ENCODE peak calls at places on chromosome 15, in six cellular contexts. R is AG10803, X is dorsolateral prefrontal cortex, T is GM06990, C is A549, P is mammary epithelial cell. A is an unnamed sample.
A peak's percentile ranks its signal among the peaks of the same experiment; 100 is the strongest.

GRCh38 chr15:56715220-56715619 is 18.1 kb downstream of the ZNF280D start:
- DNase-seq in P (no peak), C (no peak), R (no peak), T (no peak), X (no peak), A (no peak)

GRCh38 chr15:31098953-31099740 is 2.4 kb downstream of the TRPM1 start:
- DNase-seq in R (no peak), C (no peak), X (no peak), P (no peak), T (no peak), A (no peak)

GRCh38 chr15:82873000-82873680 is 63.7 kb downstream of the WHAMM start:
- DNase-seq in X (no peak), T (no peak), C (no peak), R (no peak), P (no peak), A (no peak)

GRCh38 chr15:51281368-51281967 is 56.9 kb downstream of the CYP19A1 start:
- DNase-seq in R (peak; percentile 44), X (peak; percentile 79), P (peak; percentile 24), T (peak; percentile 29), C (peak; percentile 65), A (no peak)

GRCh38 chr15:80694624-80695098 is 449 bp upstream of the ABHD17C start:
- DNase-seq in R (peak; percentile 48), T (no peak), C (peak; percentile 29), P (peak; percentile 36), X (no peak), A (no peak)

GRCh38 chr15:76208084-76208785 is 103.0 kb downstream of the ETFA start:
- DNase-seq in T (no peak), X (no peak), P (no peak), R (no peak), C (no peak), A (no peak)

GRCh38 chr15:81216411-81216810 is 19.7 kb downstream of the IL16 start:
- DNase-seq in T (no peak), C (no peak), P (no peak), X (no peak), R (peak; percentile 29), A (no peak)

GRCh38 chr15:61079529-61079928 is 149.6 kb downstream of the RORA start:
- DNase-seq in R (no peak), C (no peak), X (no peak), T (no peak), P (no peak), A (no peak)

GRCh38 chr15:90336705-90337141 is 15.4 kb upstream of the ZNF774 start:
- DNase-seq in R (peak; percentile 46), X (no peak), P (peak; percentile 90), T (no peak), C (peak; percentile 69), A (peak; percentile 56)

GRCh38 chr15:49466119-49466518 is 43.1 kb downstream of the FGF7 start:
- DNase-seq in R (no peak), T (no peak), P (no peak), X (no peak), C (no peak), A (no peak)

GRCh38 chr15:49467782-49468181 is 44.7 kb downstream of the FGF7 start:
- DNase-seq in X (no peak), P (no peak), C (no peak), T (no peak), R (peak; percentile 67), A (no peak)

GRCh38 chr15:49471733-49472132 is 48.7 kb downstream of the FGF7 start:
- DNase-seq in X (no peak), C (no peak), P (no peak), R (no peak), T (peak; percentile 12), A (no peak)

GRCh38 chr15:49472338-49472737 is 49.3 kb downstream of the FGF7 start:
- DNase-seq in P (no peak), T (no peak), X (no peak), C (no peak), R (no peak), A (no peak)

DNA sequence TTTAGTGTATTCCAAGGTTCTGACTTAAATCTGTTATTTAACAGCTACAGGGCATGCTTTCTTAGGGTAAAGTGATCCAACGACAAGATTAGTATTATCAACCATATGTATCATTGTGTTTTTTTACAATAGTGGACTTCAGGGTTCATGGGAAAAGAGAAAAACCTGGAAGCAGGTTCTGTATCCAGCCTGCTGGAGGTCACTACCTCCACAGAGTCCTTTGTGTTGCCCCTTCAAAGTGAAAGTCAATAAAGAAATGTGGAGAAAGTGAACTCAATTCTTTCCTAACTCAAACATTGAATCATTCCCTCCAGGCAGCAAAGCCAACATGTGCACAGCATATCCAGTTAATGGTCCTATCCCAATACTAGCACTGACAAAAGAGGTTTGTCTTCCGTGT is 45.4 kb downstream of the FGF7 start:
- DNase-seq in C (no peak), P (peak; percentile 10), R (peak; percentile 72), X (no peak), T (no peak), A (no peak)
- H3K4me3 ChIP-seq in C (no peak overlapping the region), P (no peak overlapping the region), R (peak overlapping the region; percentile 32), X (no peak overlapping the region), T (no peak overlapping the region), A (no peak overlapping the region)

GRCh38 chr15:84819291-84819768 is 2.2 kb downstream of the ALPK3 start:
- DNase-seq in X (no peak), C (peak; percentile 18), P (no peak), R (no peak), T (no peak), A (no peak)
- H3K4me3 ChIP-seq in X (no peak overlapping the region), C (no peak overlapping the region), P (no peak overlapping the region), R (no peak overlapping the region), T (no peak overlapping the region), A (no peak overlapping the region)

GRCh38 chr15:77542491-77543001 is 90.2 kb downstream of the LINGO1 start:
- DNase-seq in C (peak; percentile 37), X (peak; percentile 44), R (peak; percentile 33), T (no peak), P (peak; percentile 68), A (no peak)
- H3K4me3 ChIP-seq in C (peak overlapping the region; percentile 57), X (peak overlapping the region; percentile 60), R (peak overlapping the region; percentile 57), T (peak overlapping the region; percentile 66), P (peak overlapping the region; percentile 43), A (peak overlapping the region; percentile 44)

DNA sequence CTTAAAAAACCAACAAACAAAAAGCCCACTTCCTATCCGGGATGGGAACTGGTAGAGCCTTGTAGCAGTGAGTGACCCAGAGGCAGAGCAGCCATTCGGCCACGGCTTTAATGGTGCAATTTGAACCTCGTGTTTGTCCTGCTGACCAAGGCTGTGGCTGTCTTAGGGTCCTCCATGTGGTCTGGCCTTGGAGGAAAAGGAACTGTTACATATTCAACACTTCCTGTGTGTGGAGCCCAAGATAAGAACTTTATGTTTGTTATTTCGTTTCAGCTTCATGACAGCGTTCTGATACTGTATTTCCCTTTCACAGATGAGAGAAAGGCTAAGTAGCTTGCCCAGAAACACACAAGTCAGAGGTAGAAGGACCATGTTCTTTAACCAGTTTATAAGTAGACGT is 269.8 kb downstream of the SV2B start:
- DNase-seq in R (no peak), X (no peak), P (no peak), T (no peak), C (no peak), A (no peak)
- H3K4me3 ChIP-seq in R (no peak overlapping the region), X (no peak overlapping the region), P (no peak overlapping the region), T (no peak overlapping the region), C (no peak overlapping the region), A (no peak overlapping the region)

GRCh38 chr15:66941231-66941711 is 124.1 kb upstream of the SMAD3 start:
- DNase-seq in T (no peak), P (no peak), R (no peak), C (no peak), X (no peak), A (no peak)
- H3K4me3 ChIP-seq in T (no peak overlapping the region), P (no peak overlapping the region), R (peak overlapping the region; percentile 17), C (no peak overlapping the region), X (no peak overlapping the region), A (no peak overlapping the region)

GRCh38 chr15:68114356-68114755 is 60.2 kb downstream of the PIAS1 start:
- DNase-seq in T (peak; percentile 26), C (no peak), R (peak; percentile 20), X (no peak), P (no peak), A (no peak)

GRCh38 chr15:68113273-68113672 is 59.2 kb downstream of the PIAS1 start:
- DNase-seq in R (peak; percentile 42), X (no peak), P (no peak), C (no peak), T (no peak), A (no peak)

GRCh38 chr15:68112711-68113110 is 58.6 kb downstream of the PIAS1 start:
- DNase-seq in P (peak; percentile 36), R (no peak), X (no peak), T (no peak), C (no peak), A (no peak)

GRCh38 chr15:68114840-68115239 is 60.7 kb downstream of the PIAS1 start:
- DNase-seq in P (no peak), X (no peak), R (no peak), C (no peak), T (no peak), A (no peak)

GRCh38 chr15:68113751-68114150 is 59.6 kb downstream of the PIAS1 start:
- DNase-seq in T (no peak), P (no peak), R (no peak), C (no peak), X (no peak), A (no peak)
- H3K4me3 ChIP-seq in T (no peak overlapping the region), P (no peak overlapping the region), R (peak overlapping the region; percentile 49), C (peak overlapping the region; percentile 27), X (peak overlapping the region; percentile 56), A (no peak overlapping the region)

GRCh38 chr15:92616621-92617179 is 38.9 kb downstream of the FAM174B start:
- DNase-seq in R (no peak), T (no peak), C (no peak), X (no peak), P (no peak), A (no peak)

GRCh38 chr15:92619380-92620101 is 36.0 kb downstream of the FAM174B start:
- DNase-seq in T (no peak), C (no peak), R (peak; percentile 76), X (peak; percentile 18), P (no peak), A (no peak)

GRCh38 chr15:92617197-92618037 is 38.2 kb downstream of the FAM174B start:
- DNase-seq in X (peak; percentile 40), C (peak; percentile 72), R (peak; percentile 44), T (no peak), P (no peak), A (peak; percentile 72)

GRCh38 chr15:92614791-92615785 is 40.5 kb downstream of the FAM174B start:
- DNase-seq in T (no peak), C (no peak), P (no peak), R (no peak), X (no peak), A (no peak)

GRCh38 chr15:92618121-92618520 is 37.5 kb downstream of the FAM174B start:
- DNase-seq in T (no peak), P (no peak), R (no peak), C (no peak), X (peak; percentile 8), A (no peak)
- H3K4me3 ChIP-seq in T (no peak overlapping the region), P (no peak overlapping the region), R (no peak overlapping the region), C (no peak overlapping the region), X (no peak overlapping the region), A (no peak overlapping the region)

DNA sequence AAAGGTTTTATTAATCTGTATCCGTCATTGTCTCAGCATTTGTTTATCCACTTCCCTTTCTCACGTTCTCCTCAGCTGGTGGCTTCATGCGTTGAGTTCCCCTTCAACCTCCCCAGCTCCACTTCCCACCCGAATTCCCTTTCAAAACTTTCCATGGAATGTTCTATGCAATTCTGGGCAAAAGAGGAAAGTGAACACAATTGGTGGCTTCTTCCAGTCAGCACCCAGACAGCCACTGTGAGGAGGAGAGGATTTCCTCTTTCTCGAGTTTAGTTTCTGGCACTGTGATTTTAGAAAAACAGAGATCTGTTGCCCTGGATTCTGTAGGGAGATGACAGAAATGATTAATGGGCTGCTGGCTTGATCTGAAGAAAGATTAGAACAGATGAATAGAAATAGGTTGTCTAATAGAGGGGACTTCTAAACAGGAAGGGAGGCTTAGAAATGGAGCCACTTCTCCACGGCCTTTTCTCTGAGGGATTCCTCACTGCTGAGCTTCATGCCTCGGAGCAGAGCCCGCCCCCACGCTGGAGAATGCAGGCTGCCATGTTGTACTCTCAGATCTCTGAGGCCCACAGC is 172.0 kb downstream of the MCTP2 start:
- DNase-seq in T (no peak), X (no peak), R (no peak), P (no peak), C (no peak), A (no peak)
- H3K4me3 ChIP-seq in T (no peak overlapping the region), X (no peak overlapping the region), R (no peak overlapping the region), P (no peak overlapping the region), C (no peak overlapping the region), A (no peak overlapping the region)

A was measured in skeletal muscle cell.